ENCODE peak calls at places on chromosome 1, in eight cellular contexts. One of them, this sample, is unnamed.
A peak's percentile ranks its signal among the peaks of the same experiment; 100 is the strongest.

GRCh38 chr1:161726631-161727342 is 5.4 kb downstream of the FCRLB start:
- DNase-seq in retinal pigment epithelial cell: peak; percentile 34
- DNase-seq in upper lobe of right lung: peak; percentile 94
- DNase-seq in Calu3: peak; percentile 89
- DNase-seq in OCI-LY7: peak; percentile 89
- DNase-seq in AG04450: peak; percentile 69
- DNase-seq in neural crest cell: peak; percentile 78
- DNase-seq in GM12865: peak; percentile 95
- DNase-seq in this sample: peak; percentile 89

GRCh38 chr1:30675761-30676160 is 47.6 kb downstream of the MATN1 start:
- DNase-seq in retinal pigment epithelial cell: peak; percentile 3
- DNase-seq in upper lobe of right lung: no peak
- DNase-seq in Calu3: no peak
- DNase-seq in OCI-LY7: no peak
- DNase-seq in AG04450: no peak
- DNase-seq in neural crest cell: no peak
- DNase-seq in GM12865: no peak
- DNase-seq in this sample: no peak

GRCh38 chr1:48470506-48470905 is 1.5 kb downstream of the SPATA6 start:
- DNase-seq in retinal pigment epithelial cell: no peak
- DNase-seq in upper lobe of right lung: no peak
- DNase-seq in Calu3: peak; percentile 22
- DNase-seq in OCI-LY7: no peak
- DNase-seq in AG04450: no peak
- DNase-seq in neural crest cell: no peak
- DNase-seq in GM12865: no peak
- DNase-seq in this sample: no peak

GRCh38 chr1:186974774-186975181 is 146.0 kb downstream of the PLA2G4A start:
- DNase-seq in retinal pigment epithelial cell: no peak
- DNase-seq in upper lobe of right lung: no peak
- DNase-seq in Calu3: no peak
- DNase-seq in OCI-LY7: no peak
- DNase-seq in AG04450: peak; percentile 88
- DNase-seq in neural crest cell: no peak
- DNase-seq in GM12865: no peak
- DNase-seq in this sample: no peak

GRCh38 chr1:212645563-212646543 is 37.3 kb downstream of the ATF3 start:
- DNase-seq in retinal pigment epithelial cell: no peak
- DNase-seq in upper lobe of right lung: no peak
- DNase-seq in Calu3: no peak
- DNase-seq in OCI-LY7: no peak
- DNase-seq in AG04450: no peak
- DNase-seq in neural crest cell: no peak
- DNase-seq in GM12865: no peak
- DNase-seq in this sample: no peak

GRCh38 chr1:24018611-24019580 is 38.8 kb upstream of the SRSF10 start:
- DNase-seq in retinal pigment epithelial cell: peak; percentile 98
- DNase-seq in upper lobe of right lung: peak; percentile 95
- DNase-seq in Calu3: peak; percentile 93
- DNase-seq in OCI-LY7: no peak
- DNase-seq in AG04450: peak; percentile 99
- DNase-seq in neural crest cell: no peak
- DNase-seq in GM12865: no peak
- DNase-seq in this sample: no peak

GRCh38 chr1:162389021-162389818 is 7.7 kb downstream of the C1orf226 start:
- DNase-seq in retinal pigment epithelial cell: no peak
- DNase-seq in upper lobe of right lung: no peak
- DNase-seq in Calu3: no peak
- DNase-seq in OCI-LY7: no peak
- DNase-seq in AG04450: peak; percentile 16
- DNase-seq in neural crest cell: no peak
- DNase-seq in GM12865: no peak
- DNase-seq in this sample: no peak

GRCh38 chr1:202010042-202011015 is at the start of gene ELF3:
- DNase-seq in retinal pigment epithelial cell: no peak
- DNase-seq in upper lobe of right lung: peak; percentile 90
- DNase-seq in Calu3: peak; percentile 98
- DNase-seq in OCI-LY7: peak; percentile 28
- DNase-seq in AG04450: no peak
- DNase-seq in neural crest cell: no peak
- DNase-seq in GM12865: peak; percentile 70
- DNase-seq in this sample: peak; percentile 87

GRCh38 chr1:219710529-219711194 is 97.8 kb upstream of the ZC3H11B start:
- DNase-seq in retinal pigment epithelial cell: peak; percentile 15
- DNase-seq in upper lobe of right lung: no peak
- DNase-seq in Calu3: no peak
- DNase-seq in OCI-LY7: no peak
- DNase-seq in AG04450: peak; percentile 58
- DNase-seq in neural crest cell: no peak
- DNase-seq in GM12865: no peak
- DNase-seq in this sample: peak; percentile 31

GRCh38 chr1:106676021-106676420 is 380.5 kb upstream of the PRMT6 start:
- DNase-seq in retinal pigment epithelial cell: peak; percentile 70
- DNase-seq in upper lobe of right lung: no peak
- DNase-seq in Calu3: no peak
- DNase-seq in OCI-LY7: no peak
- DNase-seq in AG04450: no peak
- DNase-seq in neural crest cell: no peak
- DNase-seq in GM12865: no peak
- DNase-seq in this sample: no peak

GRCh38 chr1:11188381-11188780 is 774 bp upstream of the ANGPTL7 start:
- DNase-seq in retinal pigment epithelial cell: no peak
- DNase-seq in upper lobe of right lung: no peak
- DNase-seq in Calu3: no peak
- DNase-seq in OCI-LY7: no peak
- DNase-seq in AG04450: no peak
- DNase-seq in neural crest cell: no peak
- DNase-seq in GM12865: no peak
- DNase-seq in this sample: no peak

GRCh38 chr1:223721658-223722606 is 9.6 kb downstream of the CAPN2 start:
- DNase-seq in retinal pigment epithelial cell: no peak
- DNase-seq in upper lobe of right lung: no peak
- DNase-seq in Calu3: no peak
- DNase-seq in OCI-LY7: no peak
- DNase-seq in AG04450: no peak
- DNase-seq in neural crest cell: no peak
- DNase-seq in GM12865: no peak
- DNase-seq in this sample: no peak

GRCh38 chr1:207407655-207408256 is 46.4 kb upstream of the CR2 start:
- DNase-seq in retinal pigment epithelial cell: no peak
- DNase-seq in upper lobe of right lung: no peak
- DNase-seq in Calu3: no peak
- DNase-seq in OCI-LY7: no peak
- DNase-seq in AG04450: no peak
- DNase-seq in neural crest cell: no peak
- DNase-seq in GM12865: peak; percentile 45
- DNase-seq in this sample: no peak

GRCh38 chr1:53359225-53359933 is 31.5 kb upstream of the LRP8 start:
- DNase-seq in retinal pigment epithelial cell: no peak
- DNase-seq in upper lobe of right lung: peak; percentile 34
- DNase-seq in Calu3: no peak
- DNase-seq in OCI-LY7: no peak
- DNase-seq in AG04450: no peak
- DNase-seq in neural crest cell: no peak
- DNase-seq in GM12865: no peak
- DNase-seq in this sample: no peak

GRCh38 chr1:44819257-44819593 is 10.9 kb downstream of the BTBD19 start:
- DNase-seq in retinal pigment epithelial cell: no peak
- DNase-seq in upper lobe of right lung: no peak
- DNase-seq in Calu3: no peak
- DNase-seq in OCI-LY7: no peak
- DNase-seq in AG04450: no peak
- DNase-seq in neural crest cell: no peak
- DNase-seq in GM12865: no peak
- DNase-seq in this sample: no peak

GRCh38 chr1:7690496-7691182 is 80.5 kb upstream of the VAMP3 start:
- DNase-seq in retinal pigment epithelial cell: no peak
- DNase-seq in upper lobe of right lung: no peak
- DNase-seq in Calu3: no peak
- DNase-seq in OCI-LY7: no peak
- DNase-seq in AG04450: no peak
- DNase-seq in neural crest cell: no peak
- DNase-seq in GM12865: no peak
- DNase-seq in this sample: no peak

GRCh38 chr1:173914366-173914871 is 2.7 kb downstream of the SERPINC1 start:
- DNase-seq in retinal pigment epithelial cell: no peak
- DNase-seq in upper lobe of right lung: no peak
- DNase-seq in Calu3: peak; percentile 58
- DNase-seq in OCI-LY7: peak; percentile 67
- DNase-seq in AG04450: no peak
- DNase-seq in neural crest cell: peak; percentile 8
- DNase-seq in GM12865: peak; percentile 62
- DNase-seq in this sample: peak; percentile 58
- TF ChIP-seq CTCF in retinal pigment epithelial cell: peak; percentile 78
- TF ChIP-seq CTCF in upper lobe of right lung: peak; percentile 50
- TF ChIP-seq CTCF in Calu3: peak; percentile 71
- TF ChIP-seq CTCF in OCI-LY7: peak; percentile 95
- TF ChIP-seq CTCF in AG04450: peak; percentile 57
- TF ChIP-seq CTCF in neural crest cell: peak; percentile 65
- TF ChIP-seq CTCF in GM12865: peak; percentile 77
- TF ChIP-seq CTCF in this sample: peak; percentile 44

GRCh38 chr1:160605205-160605604 is 25.9 kb upstream of the CD84 start:
- DNase-seq in retinal pigment epithelial cell: no peak
- DNase-seq in upper lobe of right lung: no peak
- DNase-seq in Calu3: no peak
- DNase-seq in OCI-LY7: no peak
- DNase-seq in AG04450: no peak
- DNase-seq in neural crest cell: no peak
- DNase-seq in GM12865: peak; percentile 79
- DNase-seq in this sample: no peak

GRCh38 chr1:160608057-160608456 is 28.8 kb upstream of the CD84 start:
- DNase-seq in retinal pigment epithelial cell: no peak
- DNase-seq in upper lobe of right lung: no peak
- DNase-seq in Calu3: no peak
- DNase-seq in OCI-LY7: no peak
- DNase-seq in AG04450: no peak
- DNase-seq in neural crest cell: no peak
- DNase-seq in GM12865: no peak
- DNase-seq in this sample: no peak

GRCh38 chr1:160606611-160607010 is 27.3 kb upstream of the CD84 start:
- DNase-seq in retinal pigment epithelial cell: no peak
- DNase-seq in upper lobe of right lung: no peak
- DNase-seq in Calu3: no peak
- DNase-seq in OCI-LY7: no peak
- DNase-seq in AG04450: no peak
- DNase-seq in neural crest cell: no peak
- DNase-seq in GM12865: no peak
- DNase-seq in this sample: no peak

GRCh38 chr1:160607051-160608032 is 28.0 kb upstream of the CD84 start:
- DNase-seq in retinal pigment epithelial cell: peak; percentile 34
- DNase-seq in upper lobe of right lung: no peak
- DNase-seq in Calu3: peak; percentile 67
- DNase-seq in OCI-LY7: peak; percentile 93
- DNase-seq in AG04450: peak; percentile 41
- DNase-seq in neural crest cell: peak; percentile 22
- DNase-seq in GM12865: peak; percentile 93
- DNase-seq in this sample: peak; percentile 57

DNA sequence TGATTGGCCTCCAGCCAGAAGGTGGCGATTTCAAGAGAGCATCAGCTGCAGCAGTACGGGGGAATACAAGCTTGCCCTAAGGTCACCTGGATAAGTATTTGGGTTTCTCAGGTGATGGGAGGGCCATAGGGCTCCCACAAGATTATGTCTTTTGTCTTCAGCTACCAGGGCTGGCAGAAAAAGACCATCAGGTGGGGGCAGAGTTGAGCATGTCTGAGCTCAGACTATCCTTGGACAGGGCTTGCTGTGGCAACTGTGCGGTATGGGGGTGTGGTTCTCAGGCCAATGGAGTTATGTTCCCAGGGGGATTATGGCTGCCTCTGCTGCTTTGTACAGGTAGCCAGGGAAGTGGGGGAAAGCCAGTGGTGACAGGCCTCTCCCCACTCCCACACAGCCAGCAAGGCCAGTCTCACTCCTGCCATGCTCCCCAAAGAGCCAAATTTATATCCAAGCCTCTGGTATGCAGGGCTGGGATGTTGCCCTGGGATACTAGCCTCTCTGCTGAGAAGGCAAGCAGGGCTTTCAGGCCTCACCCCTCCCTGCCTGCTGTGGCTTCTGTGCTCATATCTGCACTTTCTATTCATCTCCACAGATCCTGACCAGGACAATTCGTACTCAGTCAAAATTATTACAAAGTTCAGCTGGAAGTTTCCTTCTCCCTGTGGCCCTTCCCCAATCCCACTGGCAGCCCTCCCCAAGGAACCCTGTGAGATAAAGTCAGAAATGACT is 26.7 kb upstream of the CD84 start:
- DNase-seq in retinal pigment epithelial cell: peak; percentile 12
- DNase-seq in upper lobe of right lung: no peak
- DNase-seq in Calu3: no peak
- DNase-seq in OCI-LY7: no peak
- DNase-seq in AG04450: no peak
- DNase-seq in neural crest cell: no peak
- DNase-seq in GM12865: peak; percentile 75
- DNase-seq in this sample: no peak
- TF ChIP-seq CTCF in retinal pigment epithelial cell: peak; percentile 7
- TF ChIP-seq CTCF in upper lobe of right lung: no peak
- TF ChIP-seq CTCF in Calu3: no peak
- TF ChIP-seq CTCF in OCI-LY7: peak; percentile 44
- TF ChIP-seq CTCF in AG04450: no peak
- TF ChIP-seq CTCF in neural crest cell: no peak
- TF ChIP-seq CTCF in GM12865: no peak
- TF ChIP-seq CTCF in this sample: peak; percentile 12

GRCh38 chr1:17841944-17842343 is 86.8 kb downstream of the ACTL8 start:
- DNase-seq in retinal pigment epithelial cell: no peak
- DNase-seq in upper lobe of right lung: no peak
- DNase-seq in Calu3: no peak
- DNase-seq in OCI-LY7: no peak
- DNase-seq in AG04450: no peak
- DNase-seq in neural crest cell: no peak
- DNase-seq in GM12865: no peak
- DNase-seq in this sample: no peak
- TF ChIP-seq CTCF in retinal pigment epithelial cell: no peak
- TF ChIP-seq CTCF in upper lobe of right lung: no peak
- TF ChIP-seq CTCF in Calu3: no peak
- TF ChIP-seq CTCF in OCI-LY7: no peak
- TF ChIP-seq CTCF in AG04450: no peak
- TF ChIP-seq CTCF in neural crest cell: no peak
- TF ChIP-seq CTCF in GM12865: no peak
- TF ChIP-seq CTCF in this sample: no peak

DNA sequence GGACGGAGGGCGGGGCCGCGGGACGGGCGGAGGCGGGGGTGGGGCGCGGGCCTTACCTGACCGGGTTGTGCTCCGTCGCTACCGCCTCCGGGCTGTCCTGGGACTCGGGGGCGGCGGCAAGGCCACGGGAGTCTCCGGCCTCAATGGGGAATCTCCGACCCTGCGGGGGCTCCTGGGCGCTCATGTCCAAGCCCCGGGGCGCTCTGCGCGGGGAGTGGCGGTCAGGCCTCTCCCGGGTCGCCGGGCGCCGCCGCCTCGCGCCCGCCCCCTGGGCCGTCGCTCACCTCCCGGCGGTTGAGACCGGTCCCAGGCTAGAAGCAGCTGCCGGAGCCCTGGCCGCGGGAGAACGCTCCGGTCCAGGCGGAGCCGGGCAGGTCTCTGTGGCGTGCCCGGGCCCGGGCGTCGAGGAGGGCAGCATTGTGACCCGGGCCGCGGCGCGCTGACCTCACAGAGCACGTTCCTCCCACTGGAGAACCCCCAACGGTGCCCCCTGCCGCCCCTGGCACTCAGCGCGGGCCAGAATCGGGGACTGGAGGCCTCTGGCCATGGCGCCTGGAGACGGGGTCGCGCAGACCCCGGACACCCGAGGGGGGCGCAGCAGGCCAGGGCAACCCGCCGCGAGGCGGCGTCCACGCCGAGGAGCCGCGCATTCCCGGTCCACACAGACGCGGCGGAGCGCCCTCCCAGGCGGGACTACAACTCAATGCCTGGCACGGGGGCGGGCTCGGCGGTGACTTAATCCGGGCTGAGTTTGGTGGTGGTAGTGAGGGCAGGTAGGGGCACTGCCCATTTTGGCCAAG is 411 bp downstream of the FAM229A start:
- DNase-seq in retinal pigment epithelial cell: no peak
- DNase-seq in upper lobe of right lung: peak; percentile 78
- DNase-seq in Calu3: peak; percentile 53
- DNase-seq in OCI-LY7: no peak
- DNase-seq in AG04450: no peak
- DNase-seq in neural crest cell: peak; percentile 53
- DNase-seq in GM12865: no peak
- DNase-seq in this sample: peak; percentile 43
- TF ChIP-seq CTCF in retinal pigment epithelial cell: peak; percentile 44
- TF ChIP-seq CTCF in upper lobe of right lung: peak; percentile 45
- TF ChIP-seq CTCF in Calu3: no peak
- TF ChIP-seq CTCF in OCI-LY7: no peak
- TF ChIP-seq CTCF in AG04450: peak; percentile 35
- TF ChIP-seq CTCF in neural crest cell: peak; percentile 52
- TF ChIP-seq CTCF in GM12865: peak; percentile 4
- TF ChIP-seq CTCF in this sample: no peak